ENCODE peak calls at places on chromosomes 1 and 21, in ten cellular contexts. V is epithelial cell of esophagus; D is GM20000; J is CD8-positive, alpha-beta T cell; E is testis; S is GM23338; Y is omental fat pad; T is BE2C; K is PC-3; Z is coronary artery. L is an unnamed sample.
A peak's percentile ranks its signal among the peaks of the same experiment; 100 is the strongest.

GRCh38 chr21:26199471-26199870 is 28.9 kb upstream of the APP start:
- DNase-seq in V (peak; percentile 93), D (no peak), J (no peak), E (no peak), S (no peak), Y (no peak), T (no peak), K (no peak), Z (no peak), L (no peak)

GRCh38 chr1:204872262-204872881 is 1.7 kb downstream of the NFASC start:
- DNase-seq in V (no peak), D (no peak), J (no peak), E (no peak), S (no peak), Y (no peak), T (no peak), K (no peak), Z (no peak), L (no peak)

GRCh38 chr1:184461321-184461720 is 74.5 kb downstream of the C1orf21 start:
- DNase-seq in V (no peak), D (no peak), J (no peak), E (no peak), S (no peak), Y (no peak), T (peak; percentile 68), K (no peak), Z (no peak), L (no peak)

GRCh38 chr1:23667411-23667810 is 24.2 kb upstream of the RPL11 start:
- DNase-seq in V (no peak), D (no peak), J (no peak), E (no peak), S (no peak), Y (no peak), T (no peak), K (no peak), Z (no peak), L (no peak)

GRCh38 chr1:82064701-82065100 is 264.0 kb downstream of the ADGRL2 start:
- DNase-seq in V (peak; percentile 13), D (no peak), J (no peak), E (no peak), S (no peak), Y (no peak), T (no peak), K (no peak), Z (no peak), L (no peak)

GRCh38 chr1:234631721-234632125 is 21.7 kb upstream of the IRF2BP2 start:
- DNase-seq in V (peak; percentile 72), D (no peak), J (no peak), E (no peak), S (no peak), Y (no peak), T (no peak), K (peak; percentile 85), Z (no peak), L (no peak)

GRCh38 chr1:240991230-240991629 is 365.8 kb downstream of the RGS7 start:
- DNase-seq in V (no peak), D (no peak), J (no peak), E (no peak), S (peak; percentile 59), Y (no peak), T (no peak), K (no peak), Z (no peak), L (no peak)

GRCh38 chr1:113813218-113813617 is 942 bp upstream of the RSBN1 start:
- DNase-seq in V (no peak), D (no peak), J (no peak), E (no peak), S (no peak), Y (no peak), T (no peak), K (no peak), Z (no peak), L (no peak)

GRCh38 chr1:111988743-111989453 is 570 bp downstream of the KCND3 start:
- DNase-seq in V (no peak), D (no peak), J (no peak), E (peak; percentile 25), S (peak; percentile 66), Y (no peak), T (no peak), K (no peak), Z (no peak), L (no peak)

GRCh38 chr1:164576311-164577271 is 17.6 kb downstream of the PBX1 start:
- DNase-seq in V (peak; percentile 56), D (no peak), J (no peak), E (peak; percentile 47), S (peak; percentile 70), Y (no peak), T (no peak), K (no peak), Z (peak; percentile 75), L (no peak)

GRCh38 chr1:200527670-200528069 is 92.9 kb downstream of the KIF14 start:
- DNase-seq in V (no peak), D (no peak), J (no peak), E (no peak), S (no peak), Y (no peak), T (no peak), K (no peak), Z (no peak), L (no peak)

GRCh38 chr1:208237241-208237640 is 6.9 kb downstream of the PLXNA2 start:
- DNase-seq in V (peak; percentile 73), D (no peak), J (no peak), E (no peak), S (no peak), Y (no peak), T (no peak), K (no peak), Z (no peak), L (no peak)

GRCh38 chr1:160550572-160551034 is 27.5 kb upstream of the SLAMF6 start:
- DNase-seq in V (no peak), D (no peak), J (peak; percentile 72), E (no peak), S (peak; percentile 80), Y (no peak), T (no peak), K (no peak), Z (no peak), L (no peak)
- TF ChIP-seq CTCF in V (no peak), D (peak; percentile 44), J (peak; percentile 51), E (no peak), S (peak; percentile 83), Y (no peak), T (peak; percentile 11), K (no peak), Z (no peak), L (peak; percentile 57)

DNA sequence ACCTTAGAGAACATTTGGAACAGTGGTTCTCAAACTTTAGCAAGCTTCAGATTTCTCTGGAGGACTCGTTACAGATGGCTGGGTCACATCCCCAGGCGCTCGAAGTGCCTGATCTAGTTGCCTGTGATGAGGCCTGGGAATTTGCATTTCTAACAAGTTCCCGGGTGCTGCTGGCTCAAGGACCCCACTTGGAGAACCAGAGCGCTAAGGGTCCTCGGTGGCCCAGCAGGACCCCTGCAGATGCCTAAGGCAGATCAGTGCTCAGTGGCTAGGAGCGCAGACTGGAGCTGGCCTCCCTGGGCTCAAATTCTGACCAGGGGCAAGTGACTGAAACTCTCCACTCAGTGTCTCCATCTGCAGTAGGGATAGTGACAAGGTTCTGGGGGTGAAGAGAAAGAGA is 208.2 kb downstream of the DYRK1A start:
- DNase-seq in V (no peak), D (no peak), J (no peak), E (no peak), S (no peak), Y (no peak), T (no peak), K (no peak), Z (peak; percentile 70), L (no peak)
- TF ChIP-seq CTCF in V (no peak), D (no peak), J (no peak), E (no peak), S (no peak), Y (no peak), T (no peak), K (no peak), Z (no peak), L (no peak)

DNA sequence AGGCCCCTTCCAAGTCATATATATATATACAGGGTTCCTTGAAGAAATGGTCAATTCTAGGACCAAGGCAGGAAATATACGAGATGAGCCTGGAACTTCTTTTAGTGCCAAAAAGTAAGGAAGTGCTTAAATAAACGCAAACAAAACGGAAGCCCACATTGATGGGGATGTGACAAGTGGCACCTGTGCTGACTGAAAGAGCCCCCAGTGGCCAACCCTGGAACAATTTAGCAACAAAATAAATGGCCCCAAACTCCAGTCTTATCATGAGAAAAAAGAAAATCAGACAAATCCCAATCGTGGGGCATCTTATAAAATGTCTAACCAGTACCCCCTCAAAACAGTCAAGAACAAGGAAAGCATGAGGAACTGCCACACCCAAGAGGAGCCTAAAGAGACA is 17.7 kb downstream of the PLA2G5 start:
- DNase-seq in V (no peak), D (no peak), J (no peak), E (no peak), S (peak; percentile 51), Y (no peak), T (no peak), K (peak; percentile 15), Z (no peak), L (no peak)
- TF ChIP-seq CTCF in V (no peak), D (no peak), J (no peak), E (no peak), S (peak; percentile 43), Y (no peak), T (peak; percentile 18), K (peak; percentile 57), Z (no peak), L (no peak)

GRCh38 chr1:16904560-16905111 is 8.9 kb downstream of the RNU1-2 start:
- DNase-seq in V (peak; percentile 100), D (peak; percentile 94), J (peak; percentile 99), E (peak; percentile 100), S (peak; percentile 100), Y (peak; percentile 97), T (peak; percentile 92), K (peak; percentile 95), Z (peak; percentile 100), L (peak; percentile 100)

GRCh38 chr1:16903458-16903796 is 7.6 kb downstream of the RNU1-2 start:
- DNase-seq in V (no peak), D (no peak), J (no peak), E (no peak), S (no peak), Y (no peak), T (no peak), K (no peak), Z (no peak), L (no peak)

GRCh38 chr1:16903054-16903453 is 7.3 kb downstream of the RNU1-2 start:
- DNase-seq in V (peak; percentile 69), D (no peak), J (no peak), E (peak; percentile 15), S (no peak), Y (no peak), T (no peak), K (peak; percentile 25), Z (no peak), L (no peak)

GRCh38 chr1:16905112-16905855 is 9.5 kb downstream of the RNU1-2 start:
- DNase-seq in V (no peak), D (peak; percentile 79), J (no peak), E (peak; percentile 67), S (peak; percentile 80), Y (peak; percentile 22), T (no peak), K (peak; percentile 77), Z (no peak), L (peak; percentile 53)

DNA sequence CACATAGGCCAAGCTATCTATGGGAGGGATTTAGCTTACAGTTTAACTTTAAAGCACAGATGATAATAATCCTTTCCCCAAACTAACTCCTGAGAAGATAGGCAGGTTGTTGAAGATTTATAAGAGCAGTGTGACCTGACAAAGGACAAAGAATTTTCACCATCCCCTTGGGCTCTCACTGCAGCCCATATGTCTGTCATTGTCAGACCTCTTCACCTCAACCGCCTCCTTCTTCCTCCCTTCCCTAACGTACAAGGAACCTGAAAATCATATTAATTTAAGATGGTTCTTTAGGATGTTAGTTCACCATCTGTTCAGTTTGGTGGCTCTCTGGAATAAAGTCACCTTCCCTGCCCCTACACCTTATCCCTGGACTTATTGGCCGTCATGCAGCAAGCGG is 5.0 kb downstream of the RNU1-2 start:
- DNase-seq in V (peak; percentile 48), D (no peak), J (no peak), E (no peak), S (no peak), Y (no peak), T (no peak), K (no peak), Z (no peak), L (no peak)
- TF ChIP-seq CTCF in V (peak; percentile 52), D (no peak), J (no peak), E (no peak), S (peak; percentile 39), Y (no peak), T (no peak), K (no peak), Z (no peak), L (peak; percentile 36)

L was measured in CD14-positive monocyte.